ENCODE peak calls at places on chromosomes 1 and 21, in five cellular contexts. Q, D, J, F and U are unnamed samples.

GRCh38 chr21:44918107-44918470 is 2.6 kb downstream of the ITGB2 start:
- DNase-seq in D (no peak), Q (no peak), F (no peak), J (no peak), U (no peak)

GRCh38 chr1:3237994-3238704 is 169.1 kb downstream of the PRDM16 start:
- DNase-seq in J (no peak), F (no peak), Q (no peak), D (peak; percentile 80), U (no peak)

GRCh38 chr1:117051224-117052064 is 8.7 kb upstream of the TTF2 start:
- DNase-seq in F (no peak), D (no peak), Q (peak; percentile 30), J (peak; percentile 34), U (no peak)

GRCh38 chr21:28587748-28588147 is 404.9 kb downstream of the LTN1 start:
- DNase-seq in D (no peak), J (no peak), Q (no peak), F (no peak), U (no peak)

GRCh38 chr1:1199961-1200875 is 6.2 kb downstream of the TNFRSF18 start:
- DNase-seq in J (no peak), F (peak; percentile 5), Q (no peak), D (no peak), U (no peak)

GRCh38 chr1:244231193-244231571 is 180.1 kb downstream of the ZBTB18 start:
- DNase-seq in Q (no peak), F (peak; percentile 3), D (no peak), J (no peak), U (no peak)

GRCh38 chr1:201737350-201738060 is 91.5 kb upstream of the IPO9 start:
- DNase-seq in D (no peak), F (peak; percentile 80), J (no peak), Q (no peak), U (no peak)

GRCh38 chr1:154497026-154497806 is 4.8 kb upstream of the TDRD10 start:
- DNase-seq in D (no peak), J (peak; percentile 32), Q (peak; percentile 90), F (no peak), U (no peak)

GRCh38 chr1:16396591-16396990 is 29.5 kb downstream of the SZRD1 start:
- DNase-seq in D (no peak), J (no peak), F (no peak), Q (no peak), U (no peak)

GRCh38 chr1:210359255-210359654 is 30.6 kb downstream of the HHAT start:
- DNase-seq in F (no peak), J (no peak), Q (no peak), D (no peak), U (no peak)

DNA sequence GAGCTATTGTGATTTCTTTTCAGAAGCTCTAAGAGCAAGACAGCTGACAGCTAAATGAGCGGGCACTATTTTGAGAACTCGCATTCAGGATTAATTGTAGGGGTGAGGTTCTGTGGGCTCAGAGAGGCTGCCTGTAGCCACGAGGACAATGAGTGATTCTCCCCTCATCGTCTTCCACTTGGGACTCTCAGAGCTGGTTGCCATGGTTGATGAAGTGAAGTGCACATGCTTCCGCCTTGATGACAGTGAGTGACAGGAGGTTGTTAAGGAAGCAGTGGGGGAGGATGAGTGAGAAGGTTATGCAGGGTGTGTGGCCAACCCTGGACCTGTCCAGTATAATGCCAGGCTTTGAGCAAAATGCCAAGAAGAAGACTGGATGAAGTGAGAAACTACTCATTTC is 341.7 kb downstream of the PCP4 start:
- DNase-seq in Q (no peak), J (no peak), F (no peak), D (no peak), U (no peak)
- TF ChIP-seq JUNB in Q (no peak), J (no peak), F (no peak), D (no peak), U (no peak)

GRCh38 chr1:246639732-246640131 is 73.5 kb downstream of the CNST start:
- DNase-seq in D (no peak), F (no peak), J (no peak), Q (peak; percentile 9), U (no peak)

GRCh38 chr1:246642719-246643118 is 76.5 kb downstream of the CNST start:
- DNase-seq in Q (no peak), J (no peak), D (no peak), F (no peak), U (no peak)

GRCh38 chr1:246641394-246641793 is 75.1 kb downstream of the CNST start:
- DNase-seq in F (no peak), Q (no peak), D (no peak), J (no peak), U (no peak)

GRCh38 chr1:246638941-246639655 is 72.8 kb downstream of the CNST start:
- DNase-seq in D (no peak), Q (no peak), F (no peak), J (no peak), U (no peak)

DNA sequence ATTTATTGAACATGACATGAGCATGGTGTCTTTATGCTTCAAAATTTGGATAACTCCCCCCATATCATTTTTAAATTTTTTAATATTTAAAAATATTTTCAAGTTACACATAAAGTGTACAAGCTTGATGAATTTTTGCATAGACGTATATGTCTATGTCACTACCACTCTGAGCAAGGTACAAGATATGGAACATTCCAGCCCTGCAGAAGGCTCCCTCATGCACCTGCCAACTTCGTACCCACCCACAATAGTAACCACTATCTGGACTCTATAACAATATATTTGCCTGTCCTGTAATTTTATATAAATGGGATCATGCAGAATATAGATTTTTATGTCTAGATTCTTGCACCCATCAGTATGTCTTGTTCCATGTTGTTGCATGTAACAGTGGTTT is 74.5 kb downstream of the CNST start:
- DNase-seq in J (no peak), F (no peak), D (no peak), Q (no peak), U (no peak)
- TF ChIP-seq JUNB in J (no peak), F (no peak), D (no peak), Q (no peak), U (no peak)

GRCh38 chr1:24695202-24695974 is 49.9 kb upstream of the CLIC4 start:
- DNase-seq in D (no peak), F (no peak), Q (peak; percentile 72), J (no peak), U (no peak)
- TF ChIP-seq JUNB in D (no peak), F (no peak), Q (no peak), J (no peak), U (no peak)

GRCh38 chr21:32364801-32365200 is 28.0 kb downstream of the URB1 start:
- DNase-seq in J (no peak), Q (no peak), D (peak; percentile 3), F (peak; percentile 27), U (no peak)

GRCh38 chr21:32364387-32364786 is 28.4 kb downstream of the URB1 start:
- DNase-seq in F (no peak), J (no peak), D (peak; percentile 81), Q (no peak), U (no peak)

GRCh38 chr21:32356874-32357395 is 35.9 kb downstream of the URB1 start:
- DNase-seq in Q (no peak), J (no peak), D (no peak), F (no peak), U (no peak)

GRCh38 chr21:32360401-32360981 is 32.3 kb downstream of the URB1 start:
- DNase-seq in D (no peak), Q (no peak), J (no peak), F (no peak), U (no peak)

DNA sequence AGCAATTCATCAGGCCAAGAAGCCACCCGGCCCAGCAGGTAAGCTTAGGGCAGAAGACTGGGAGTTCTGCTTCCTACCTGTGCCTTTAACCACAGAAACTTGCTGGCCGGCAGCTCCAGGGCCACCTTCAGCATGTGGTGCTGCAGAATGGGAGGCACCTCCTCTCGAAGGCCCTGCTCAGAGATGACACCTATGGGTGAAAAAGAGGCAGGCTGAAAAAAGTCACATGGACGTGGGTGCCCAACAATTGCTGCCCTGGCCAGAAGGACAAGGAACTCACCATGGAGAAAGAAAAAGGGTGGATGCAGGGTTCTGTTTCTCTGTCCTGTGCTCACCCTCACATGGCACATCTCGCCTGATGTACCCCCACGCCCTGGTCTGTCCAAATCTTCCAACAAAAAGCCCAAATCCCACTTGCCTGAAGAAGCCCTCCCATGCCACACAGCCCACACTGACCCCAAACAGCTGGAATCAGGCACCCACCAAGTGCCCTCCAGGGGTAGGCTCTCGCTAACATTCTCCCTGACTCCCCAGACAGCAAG is 33.0 kb downstream of the URB1 start:
- DNase-seq in F (no peak), D (peak; percentile 52), J (no peak), Q (peak; percentile 20), U (peak; percentile 43)
- TF ChIP-seq JUNB in F (no peak), D (no peak), J (no peak), Q (no peak), U (no peak)

GRCh38 chr1:13900583-13900982 is 200.6 kb downstream of the PRDM2 start:
- DNase-seq in D (no peak), Q (no peak), J (no peak), F (no peak), U (no peak)

GRCh38 chr1:13898406-13898805 is 198.4 kb downstream of the PRDM2 start:
- DNase-seq in J (no peak), Q (no peak), D (no peak), F (no peak), U (no peak)

GRCh38 chr1:13901597-13901996 is 201.6 kb downstream of the PRDM2 start:
- DNase-seq in J (no peak), D (no peak), Q (no peak), F (no peak), U (no peak)

GRCh38 chr1:13899856-13900255 is 199.9 kb downstream of the PRDM2 start:
- DNase-seq in F (no peak), J (no peak), Q (no peak), D (no peak), U (no peak)

DNA sequence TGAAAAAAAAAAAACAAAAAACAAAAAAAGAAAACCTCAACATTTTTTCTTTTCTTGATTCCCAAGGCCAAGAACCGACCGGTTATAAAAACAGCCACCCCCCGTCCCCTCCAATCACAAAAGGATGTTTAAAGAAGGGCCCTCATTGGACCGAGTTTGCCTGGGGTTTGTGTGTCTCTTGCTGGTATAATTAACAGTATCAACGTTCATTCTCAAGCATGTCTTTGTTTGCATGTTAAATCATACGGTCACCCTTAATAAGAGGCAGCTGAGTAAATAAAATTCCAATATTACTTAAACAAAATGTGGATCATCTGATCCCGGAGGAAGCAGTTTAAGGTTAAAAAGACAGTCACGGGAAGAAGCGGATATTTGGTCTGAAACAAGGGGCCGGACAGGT is 201.1 kb downstream of the PRDM2 start:
- DNase-seq in Q (no peak), F (no peak), D (no peak), J (no peak), U (no peak)
- TF ChIP-seq JUNB in Q (no peak), F (no peak), D (no peak), J (no peak), U (no peak)